ENCODE peak calls at places on chromosomes 2 and 18, in five cellular contexts. D is spleen, P is ovary, J is sigmoid colon, I is A549. Z is an unnamed sample.

GRCh38 chr2:71452565-71452964 is 796 bp upstream of the DYSF start:
- DNase-seq in D (peak; percentile 88), P (no peak), J (no peak), I (peak; percentile 46), Z (no peak)

GRCh38 chr18:58716046-58716766 is 44.9 kb downstream of the MALT1 start:
- DNase-seq in P (no peak), I (no peak), D (no peak), J (no peak), Z (no peak)

GRCh38 chr2:236676131-236676873 is 106.7 kb downstream of the ACKR3 start:
- DNase-seq in P (no peak), D (no peak), J (no peak), I (no peak), Z (no peak)

GRCh38 chr2:85481818-85482777 is 56.9 kb upstream of the MAT2A start:
- DNase-seq in P (no peak), J (no peak), I (no peak), D (no peak), Z (no peak)

GRCh38 chr2:66865161-66865560 is 430.2 kb downstream of the MEIS1 start:
- DNase-seq in D (no peak), P (no peak), I (no peak), J (no peak), Z (no peak)

GRCh38 chr2:72222829-72223564 is 75.3 kb upstream of the CYP26B1 start:
- DNase-seq in I (no peak), J (no peak), P (no peak), D (no peak), Z (no peak)

GRCh38 chr2:121694398-121695178 is 42.1 kb downstream of the NIFK start:
- DNase-seq in D (no peak), I (no peak), P (no peak), J (peak; percentile 37), Z (no peak)

GRCh38 chr2:86301711-86302202 is 35.7 kb downstream of the REEP1 start:
- DNase-seq in D (no peak), J (no peak), P (no peak), I (no peak), Z (no peak)

GRCh38 chr2:236633764-236634163 is 64.1 kb downstream of the ACKR3 start:
- DNase-seq in P (peak; percentile 5), I (no peak), J (peak; percentile 60), D (peak; percentile 61), Z (peak; percentile 68)

GRCh38 chr18:26516964-26517363 is 31.4 kb downstream of the KCTD1 start:
- DNase-seq in P (no peak), I (no peak), J (no peak), D (no peak), Z (no peak)

GRCh38 chr2:16495812-16496211 is 169.8 kb downstream of the CYRIA start:
- DNase-seq in P (no peak), D (no peak), I (no peak), J (no peak), Z (no peak)

GRCh38 chr2:20534913-20535801 is 88.3 kb downstream of the RHOB start:
- DNase-seq in J (no peak), D (no peak), I (peak; percentile 20), P (no peak), Z (no peak)

GRCh38 chr2:85828725-85829124 is 60.1 kb downstream of the ST3GAL5 start:
- DNase-seq in D (no peak), P (no peak), I (no peak), J (no peak), Z (no peak)

GRCh38 chr2:37576831-37577230 is 94.6 kb downstream of the CDC42EP3 start:
- DNase-seq in D (no peak), P (no peak), J (no peak), I (no peak), Z (no peak)

GRCh38 chr2:98465456-98466201 is 21.0 kb downstream of the INPP4A start:
- DNase-seq in P (peak; percentile 44), D (peak; percentile 92), I (no peak), J (peak; percentile 81), Z (peak; percentile 91)

GRCh38 chr2:3268705-3269029 is 109.0 kb downstream of the EIPR1 start:
- DNase-seq in J (no peak), P (no peak), I (no peak), D (peak; percentile 35), Z (no peak)

GRCh38 chr18:692841-693240 is 19.6 kb downstream of the ENOSF1 start:
- DNase-seq in D (no peak), J (no peak), I (no peak), P (peak; percentile 62), Z (peak; percentile 62)

GRCh38 chr2:77633601-77634000 is 111.4 kb upstream of the LRRTM4 start:
- DNase-seq in P (no peak), I (no peak), D (no peak), J (no peak), Z (no peak)

GRCh38 chr2:167953790-167954189 is 293.6 kb downstream of the STK39 start:
- DNase-seq in I (no peak), J (no peak), P (no peak), D (no peak), Z (no peak)

GRCh38 chr2:151614606-151615306 is 119.5 kb downstream of the NEB start:
- DNase-seq in D (no peak), I (no peak), J (no peak), P (no peak), Z (no peak)

GRCh38 chr2:27716301-27717069 is 52.8 kb downstream of the SLC4A1AP start:
- DNase-seq in P (peak; percentile 47), D (no peak), J (no peak), I (no peak), Z (peak; percentile 84)

GRCh38 chr2:211248841-211249240 is 692.4 kb downstream of the CPS1 start:
- DNase-seq in P (no peak), J (no peak), D (no peak), I (no peak), Z (no peak)

GRCh38 chr2:17373736-17374135 is 144.5 kb downstream of the RAD51AP2 start:
- DNase-seq in P (no peak), J (no peak), I (no peak), D (no peak), Z (no peak)

GRCh38 chr2:76154981-76155380 is 444.3 kb upstream of the GCFC2 start:
- DNase-seq in D (no peak), J (no peak), I (no peak), P (no peak), Z (no peak)
- H3K4me3 ChIP-seq in D (no peak overlapping the region), J (no peak overlapping the region), I (no peak overlapping the region), P (no peak overlapping the region), Z (no peak overlapping the region)

GRCh38 chr2:12175323-12175722 is 428.9 kb downstream of the LPIN1 start:
- DNase-seq in I (no peak), P (no peak), D (no peak), J (no peak), Z (no peak)

GRCh38 chr2:12173943-12174340 is 427.5 kb downstream of the LPIN1 start:
- DNase-seq in J (no peak), P (no peak), D (no peak), I (no peak), Z (no peak)

GRCh38 chr2:12170151-12170550 is 423.7 kb downstream of the LPIN1 start:
- DNase-seq in I (no peak), P (no peak), D (no peak), J (no peak), Z (no peak)

GRCh38 chr2:12176621-12177020 is 430.2 kb downstream of the LPIN1 start:
- DNase-seq in I (no peak), P (no peak), D (no peak), J (no peak), Z (no peak)

GRCh38 chr2:12173271-12173942 is 427.0 kb downstream of the LPIN1 start:
- DNase-seq in I (no peak), J (no peak), D (no peak), P (no peak), Z (no peak)
- TF ChIP-seq CTCF in I (no peak), J (no peak), D (no peak), P (no peak), Z (no peak)

GRCh38 chr2:102107741-102108070 is 34.8 kb upstream of the IL1R1 start:
- DNase-seq in D (no peak), I (peak; percentile 75), J (no peak), P (no peak), Z (no peak)

GRCh38 chr2:102110596-102111334 is 31.8 kb upstream of the IL1R1 start:
- DNase-seq in I (no peak), P (no peak), D (no peak), J (no peak), Z (no peak)

GRCh38 chr2:102110168-102110567 is 32.4 kb upstream of the IL1R1 start:
- DNase-seq in P (no peak), I (no peak), J (no peak), D (no peak), Z (no peak)

GRCh38 chr2:102111823-102112222 is 30.7 kb upstream of the IL1R1 start:
- DNase-seq in D (no peak), I (no peak), P (no peak), J (no peak), Z (no peak)

GRCh38 chr2:102109016-102109415 is 33.5 kb upstream of the IL1R1 start:
- DNase-seq in J (no peak), D (no peak), I (no peak), P (no peak), Z (no peak)
- TF ChIP-seq POLR2A in J (no peak), D (no peak), I (no peak), P (no peak), Z (no peak)

DNA sequence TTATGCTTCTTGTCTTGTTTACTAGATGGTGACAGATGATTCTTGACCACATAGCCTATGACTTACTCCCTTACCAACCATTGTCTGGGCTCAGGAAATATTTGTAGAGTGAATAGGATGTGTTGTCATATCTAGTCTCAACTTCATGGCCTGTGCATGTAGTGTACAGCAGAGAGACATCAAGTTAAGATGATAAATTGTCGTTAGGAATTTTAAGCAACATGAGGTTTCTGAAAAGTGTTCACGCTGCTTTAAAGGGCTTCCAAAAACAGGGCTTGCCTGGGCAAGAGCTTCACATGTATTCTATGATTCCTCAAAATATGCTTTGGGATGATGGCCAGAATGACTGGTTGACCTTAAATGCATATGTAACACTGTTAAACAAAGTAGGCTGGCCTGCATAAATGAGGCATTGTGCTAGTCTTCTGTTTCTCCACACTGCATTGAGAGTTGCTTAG is 424.0 kb downstream of the RND3 start:
- DNase-seq in I (no peak), J (no peak), D (no peak), P (no peak), Z (no peak)
- H3K4me3 ChIP-seq in I (no peak overlapping the region), J (no peak overlapping the region), D (no peak overlapping the region), P (no peak overlapping the region), Z (no peak overlapping the region)

Z was measured in lower leg skin.